ENCODE peak calls at places on chromosomes 11 and 22, in four cellular contexts. O is IMR-90, B is neural progenitor cell, K is osteoblast. L is an unnamed sample. For H3K9me3, the result is how much of the 10 kb centered on the place peaks cover.

GRCh38 chr11:27395556-27396258 is 32.7 kb upstream of the CCDC34 start:
- DNase-seq in K (no peak), O (peak), B (peak), L (no peak)

GRCh38 chr11:76205252-76206076 is 838 bp downstream of the WNT11 start:
- DNase-seq in K (peak), O (no peak), B (peak), L (no peak)

GRCh38 chr11:128582496-128583366 is 4.6 kb downstream of the ETS1 start:
- DNase-seq in K (peak), B (peak), O (peak), L (no peak)

GRCh38 chr11:92948116-92948515 is 21.3 kb upstream of the MTNR1B start:
- DNase-seq in O (no peak), K (no peak), B (no peak), L (no peak)

GRCh38 chr11:34305095-34305692 is 52.6 kb downstream of the ABTB2 start:
- DNase-seq in K (no peak), B (no peak), O (peak), L (no peak)

GRCh38 chr11:130208241-130209127 is 48.9 kb downstream of the ST14 start:
- DNase-seq in B (no peak), K (peak), O (no peak), L (no peak)

GRCh38 chr11:83801799-83802198 is 515.6 kb upstream of the CCDC90B start:
- DNase-seq in K (no peak), O (no peak), B (no peak), L (peak)

GRCh38 chr11:64759722-64760719 is at the start of gene PYGM:
- DNase-seq in O (no peak), B (peak), K (peak), L (no peak)

GRCh38 chr11:102367364-102367763 is 20.4 kb downstream of the BIRC2 start:
- DNase-seq in K (no peak), O (peak), B (no peak), L (peak)

GRCh38 chr11:2300936-2301630 is 635 bp downstream of the C11orf21 start:
- DNase-seq in K (peak), B (no peak), O (no peak), L (no peak)

GRCh38 chr22:18033204-18033998 is 9.0 kb upstream of the MICAL3 start:
- DNase-seq in K (peak), O (peak), B (no peak), L (peak)

GRCh38 chr11:126548576-126549272 is 193.2 kb downstream of the ST3GAL4 start:
- DNase-seq in B (no peak), O (no peak), K (peak), L (no peak)

GRCh38 chr11:118232659-118233058 is 7.8 kb upstream of the JAML start:
- DNase-seq in O (no peak), K (no peak), B (no peak), L (no peak)

GRCh38 chr11:38687008-38687407 is 2089.0 kb upstream of the RAG2 start:
- DNase-seq in O (no peak), K (no peak), B (no peak), L (no peak)

GRCh38 chr22:42116848-42117424 is 13.7 kb downstream of the CYP2D6 start:
- DNase-seq in B (peak), O (peak), K (no peak), L (peak)

GRCh38 chr11:40647290-40647689 is 812.2 kb downstream of the LRRC4C start:
- DNase-seq in B (no peak), K (no peak), O (no peak), L (no peak)

GRCh38 chr11:64879226-64879900 is 942 bp upstream of the EHD1 start:
- DNase-seq in O (no peak), B (no peak), K (no peak), L (no peak)

GRCh38 chr22:36331912-36332622 is 55.7 kb downstream of the MYH9 start:
- DNase-seq in O (peak), B (no peak), K (peak), L (peak)

GRCh38 chr11:90916706-90917105 is 693.9 kb upstream of the CHORDC1 start:
- DNase-seq in K (no peak), O (no peak), B (no peak), L (no peak)

GRCh38 chr11:14026961-14027360 is 64.4 kb downstream of the SPON1 start:
- DNase-seq in O (peak), B (no peak), K (no peak), L (no peak)

GRCh38 chr11:61551630-61552029 is 29.2 kb downstream of the SYT7 start:
- DNase-seq in O (peak), B (no peak), K (peak), L (no peak)

GRCh38 chr11:14012836-14013235 is 50.3 kb downstream of the SPON1 start:
- DNase-seq in B (no peak), K (no peak), O (peak), L (no peak)

GRCh38 chr11:61976813-61977475 is 9.5 kb upstream of the FTH1 start:
- DNase-seq in K (peak), O (no peak), B (no peak), L (no peak)

GRCh38 chr11:47943721-47944554 is 36.4 kb upstream of the PTPRJ start:
- DNase-seq in B (peak), K (peak), O (no peak), L (no peak)

GRCh38 chr22:19667872-19668740 is 46.2 kb upstream of the SEPTIN5 start:
- DNase-seq in K (no peak), B (no peak), O (no peak), L (no peak)

GRCh38 chr11:14248577-14248976 is 110.4 kb downstream of the RRAS2 start:
- DNase-seq in O (no peak), K (no peak), B (peak), L (no peak)

GRCh38 chr11:120183701-120184141 is 27.1 kb upstream of the OAF start:
- DNase-seq in K (peak), B (no peak), O (no peak), L (no peak)

GRCh38 chr22:30272781-30273180 is 6.1 kb upstream of the OSM start:
- DNase-seq in O (no peak), B (no peak), K (peak), L (no peak)

GRCh38 chr11:119368121-119369034 is 13.1 kb downstream of the USP2 start:
- DNase-seq in B (peak), O (peak), K (no peak), L (peak)

GRCh38 chr11:61635304-61635703 is 44.9 kb upstream of the DAGLA start:
- DNase-seq in O (no peak), K (peak), B (no peak), L (no peak)

GRCh38 chr11:125945011-125945796 is 640 bp upstream of the VSIG10L2 start:
- DNase-seq in B (no peak), O (no peak), K (peak), L (no peak)

GRCh38 chr22:45541580-45541979 is 38.9 kb downstream of the FBLN1 start:
- DNase-seq in K (no peak), O (no peak), B (no peak), L (no peak)
- H3K9me3 ChIP-seq in K (under half), O (under half), B (under half), L (under half)

DNA sequence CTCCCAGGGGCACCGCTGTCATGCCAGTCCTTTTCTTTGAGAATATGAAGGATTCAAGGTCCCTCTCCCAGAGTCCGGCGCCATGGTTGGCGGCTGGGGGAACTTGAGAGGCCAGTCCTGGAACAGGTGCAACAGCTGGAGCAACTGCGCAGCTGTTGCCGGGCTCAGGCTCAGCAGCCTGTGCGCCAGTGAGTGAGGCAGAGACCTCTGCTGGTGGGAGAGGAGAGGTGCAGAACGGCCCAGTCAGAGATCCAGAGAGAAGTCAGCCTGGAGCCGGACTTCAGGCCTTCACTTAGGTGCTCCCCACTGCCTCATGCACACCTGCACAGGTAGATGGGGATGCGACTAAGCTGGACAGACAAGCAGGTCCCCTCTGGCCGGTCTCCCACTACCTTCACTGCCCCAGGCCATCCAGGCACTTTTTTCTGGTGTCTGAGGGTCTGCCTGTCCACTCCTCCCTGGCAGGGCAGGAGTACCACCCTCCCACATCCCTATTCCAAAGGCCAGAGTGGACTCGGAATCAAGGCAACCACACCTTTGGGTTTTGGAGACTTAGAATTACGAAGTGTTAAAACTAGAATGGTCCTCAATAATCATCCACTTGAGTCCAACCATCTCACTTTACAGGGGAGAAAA is 4.6 kb downstream of the CHRDL2 start:
- DNase-seq in O (peak), B (peak), K (peak), L (peak)
- H3K4me2 ChIP-seq in O (no peak), B (no peak), K (no peak), L (no peak)

GRCh38 chr11:8192016-8192895 is 23.4 kb upstream of the RIC3 start:
- DNase-seq in O (peak), K (peak), B (peak), L (peak)
- H2AFZ ChIP-seq in O (peak), K (no peak), B (no peak), L (no peak)

GRCh38 chr22:27086728-27087450 is 429.5 kb downstream of the MIAT start:
- DNase-seq in B (no peak), K (no peak), O (no peak), L (no peak)
- H3K9me3 ChIP-seq in B (under half), K (under half), O (under half), L (under half)

GRCh38 chr11:108751444-108751843 is 86.6 kb downstream of the DDX10 start:
- DNase-seq in O (no peak), K (no peak), B (no peak), L (peak)
- H3K4me2 ChIP-seq in O (no peak), K (no peak), B (no peak), L (peak)

DNA sequence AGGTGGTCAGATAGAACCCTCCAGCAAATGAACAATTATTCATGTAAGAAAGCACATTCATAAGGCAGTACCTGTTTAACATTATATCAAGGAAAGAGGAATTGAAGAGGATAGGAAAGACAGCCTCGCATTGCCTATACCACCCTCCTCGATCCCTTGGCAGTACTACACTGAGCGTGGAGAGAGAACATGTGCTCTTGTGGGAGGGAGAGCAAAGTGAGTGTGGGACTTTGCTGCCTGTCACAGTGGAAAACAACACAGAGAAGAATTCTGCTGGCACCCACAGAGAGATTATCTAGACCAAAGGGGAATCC is 17.5 kb upstream of the DDX10 start:
- DNase-seq in B (no peak), O (no peak), K (no peak), L (no peak)
- H2AFZ ChIP-seq in B (peak), O (no peak), K (peak), L (no peak)

GRCh38 chr22:22404598-22405284 is 103.8 kb downstream of the ZNF280B start:
- DNase-seq in B (no peak), O (no peak), K (no peak), L (peak)

GRCh38 chr22:22406445-22406844 is 102.1 kb downstream of the ZNF280B start:
- DNase-seq in O (no peak), B (no peak), K (no peak), L (no peak)

GRCh38 chr22:22408731-22409696 is 99.5 kb downstream of the ZNF280B start:
- DNase-seq in O (peak), B (peak), K (no peak), L (peak)

GRCh38 chr22:22408269-22408668 is 100.3 kb downstream of the ZNF280B start:
- DNase-seq in K (no peak), B (no peak), O (no peak), L (no peak)

GRCh38 chr22:22407061-22407460 is 101.5 kb downstream of the ZNF280B start:
- DNase-seq in B (no peak), O (no peak), K (no peak), L (no peak)
- H3K9me3 ChIP-seq in B (under half), O (under half), K (under half), L (under half)

GRCh38 chr11:446886-447285 is 3.2 kb upstream of the PTDSS2 start:
- DNase-seq in K (peak), B (no peak), O (no peak), L (no peak)

GRCh38 chr11:442611-443081 is 835 bp upstream of the ANO9 start:
- DNase-seq in O (no peak), K (peak), B (no peak), L (no peak)

GRCh38 chr11:443542-444199 is 1.9 kb upstream of the ANO9 start:
- DNase-seq in O (peak), B (no peak), K (peak), L (no peak)

GRCh38 chr11:445765-446588 is 4.1 kb upstream of the PTDSS2 start:
- DNase-seq in B (no peak), O (no peak), K (peak), L (no peak)

GRCh38 chr11:444397-445144 is 2.8 kb upstream of the ANO9 start:
- DNase-seq in O (peak), K (peak), B (no peak), L (no peak)
- H3K4me2 ChIP-seq in O (peak), K (peak), B (no peak), L (no peak)

L was measured in Karpas-422.